ENCODE peak calls at places on chromosomes 16 and 17, in four cellular contexts. C is SK-N-SH, K is HepG2, G is GM12878. F is an unnamed sample.
A peak's percentile ranks its signal among the peaks of the same experiment; 100 is the strongest.

GRCh38 chr16:3961449-3961849 is 80.9 kb upstream of the CREBBP start:
- DNase-seq in G (no peak), C (no peak), K (peak; percentile 65), F (no peak)

GRCh38 chr16:89061086-89061485 is 32.6 kb upstream of the ACSF3 start:
- DNase-seq in C (no peak), G (no peak), K (no peak), F (no peak)

GRCh38 chr16:75486014-75486404 is 9.2 kb downstream of the CHST6 start:
- DNase-seq in K (no peak), G (no peak), C (no peak), F (no peak)

GRCh38 chr17:42050360-42051012 is at the start of gene C17orf113:
- DNase-seq in K (peak; percentile 51), C (peak; percentile 94), G (no peak), F (peak; percentile 74)

GRCh38 chr16:19165101-19165500 is 2.9 kb upstream of the SYT17 start:
- DNase-seq in G (no peak), C (no peak), K (no peak), F (no peak)

GRCh38 chr17:44014437-44015172 is at the start of gene TMEM101:
- DNase-seq in C (peak; percentile 93), K (peak; percentile 92), G (peak; percentile 74), F (peak; percentile 95)

GRCh38 chr16:15897834-15898254 is 9.4 kb upstream of the CEP20 start:
- DNase-seq in C (no peak), K (no peak), G (peak; percentile 76), F (peak; percentile 56)

GRCh38 chr16:12569061-12569460 is 234.6 kb downstream of the CPPED1 start:
- DNase-seq in C (no peak), G (no peak), K (no peak), F (no peak)

GRCh38 chr17:5584383-5584951 is at the start of gene NLRP1:
- DNase-seq in C (peak; percentile 35), K (peak; percentile 20), G (peak; percentile 84), F (peak; percentile 88)

GRCh38 chr16:56789360-56789759 is 59.4 kb downstream of the NUP93 start:
- DNase-seq in C (peak; percentile 42), G (no peak), K (peak; percentile 69), F (no peak)

GRCh38 chr17:43380307-43380706 is 18.5 kb upstream of the ARL4D start:
- DNase-seq in C (no peak), K (no peak), G (no peak), F (no peak)

GRCh38 chr16:13436641-13437423 is 483.1 kb upstream of the ERCC4 start:
- DNase-seq in K (peak; percentile 66), G (peak; percentile 86), C (no peak), F (no peak)

GRCh38 chr17:51611585-51611984 is 351.2 kb downstream of the UTP18 start:
- DNase-seq in G (no peak), K (no peak), C (peak; percentile 40), F (no peak)

GRCh38 chr17:6713130-6713917 is at the start of gene SLC13A5:
- DNase-seq in G (no peak), K (peak; percentile 87), C (peak; percentile 32), F (no peak)

GRCh38 chr17:76132574-76133338 is 8.3 kb downstream of the FOXJ1 start:
- DNase-seq in K (peak; percentile 79), C (no peak), G (no peak), F (no peak)

GRCh38 chr16:84460406-84461028 is 43.9 kb downstream of the MEAK7 start:
- DNase-seq in K (no peak), G (no peak), C (no peak), F (no peak)

GRCh38 chr16:65509172-65509571 is 387.3 kb upstream of the CDH11 start:
- DNase-seq in C (no peak), K (no peak), G (no peak), F (no peak)

GRCh38 chr17:78374631-78375274 is 3.7 kb upstream of the PGS1 start:
- DNase-seq in G (no peak), C (no peak), K (no peak), F (no peak)

GRCh38 chr17:74744349-74744713 is 4.1 kb upstream of the NHERF1 start:
- DNase-seq in G (no peak), K (no peak), C (no peak), F (no peak)

GRCh38 chr16:58652741-58653140 is 23.1 kb upstream of the CNOT1 start:
- DNase-seq in G (no peak), C (peak; percentile 77), K (peak; percentile 57), F (no peak)

GRCh38 chr17:38617074-38617860 is 11.5 kb upstream of the SRCIN1 start:
- DNase-seq in C (no peak), K (no peak), G (no peak), F (no peak)

GRCh38 chr17:75511610-75512575 is 3.4 kb downstream of the CASKIN2 start:
- DNase-seq in C (no peak), K (peak; percentile 93), G (no peak), F (no peak)

GRCh38 chr16:19717319-19717718 is 708 bp downstream of the KNOP1 start:
- DNase-seq in K (no peak), C (no peak), G (no peak), F (no peak)

GRCh38 chr17:75153854-75154194 is 488 bp downstream of the JPT1 start:
- DNase-seq in C (no peak), K (no peak), G (no peak), F (no peak)

GRCh38 chr17:5234645-5235576 is at the start of gene SCIMP:
- DNase-seq in G (peak; percentile 82), K (no peak), C (no peak), F (no peak)

GRCh38 chr16:27427538-27427937 is 25.6 kb downstream of the IL21R start:
- DNase-seq in G (no peak), C (no peak), K (no peak), F (no peak)

DNA sequence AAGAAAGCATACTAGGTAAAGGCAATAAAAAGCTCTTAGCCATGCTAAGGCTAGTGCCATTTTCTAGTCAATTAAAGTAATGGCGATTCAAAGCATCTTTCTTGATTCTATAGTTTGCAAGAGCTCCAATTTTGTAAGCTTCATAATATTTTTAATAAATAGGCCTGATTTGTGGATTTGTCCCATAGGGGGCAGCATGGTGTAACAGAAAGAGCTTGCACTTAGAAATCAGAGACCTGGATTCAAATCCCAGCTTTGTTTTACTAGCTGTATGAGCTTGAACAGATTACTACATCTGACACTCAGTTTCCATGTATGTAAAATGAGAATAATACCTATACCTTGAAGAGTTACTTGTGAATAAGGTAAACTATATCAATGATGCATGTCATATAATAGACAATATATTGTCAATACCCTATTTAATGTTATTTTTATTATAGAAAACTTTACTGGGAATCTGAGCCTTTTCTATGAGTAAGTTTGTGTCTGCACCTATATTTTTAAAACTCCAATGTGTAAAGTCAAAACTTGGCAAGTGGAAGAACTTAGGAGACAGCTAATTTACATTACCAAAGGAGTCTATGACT is 93.6 kb upstream of the NOG start:
- DNase-seq in C (no peak), G (no peak), K (peak; percentile 24), F (no peak)
- TF ChIP-seq TAF1 in C (no peak), G (no peak), K (no peak), F (no peak)

GRCh38 chr16:48542020-48542473 is 67.9 kb downstream of the N4BP1 start:
- DNase-seq in C (peak; percentile 78), K (no peak), G (no peak), F (no peak)
- TF ChIP-seq TAF1 in C (no peak), K (no peak), G (no peak), F (no peak)

DNA sequence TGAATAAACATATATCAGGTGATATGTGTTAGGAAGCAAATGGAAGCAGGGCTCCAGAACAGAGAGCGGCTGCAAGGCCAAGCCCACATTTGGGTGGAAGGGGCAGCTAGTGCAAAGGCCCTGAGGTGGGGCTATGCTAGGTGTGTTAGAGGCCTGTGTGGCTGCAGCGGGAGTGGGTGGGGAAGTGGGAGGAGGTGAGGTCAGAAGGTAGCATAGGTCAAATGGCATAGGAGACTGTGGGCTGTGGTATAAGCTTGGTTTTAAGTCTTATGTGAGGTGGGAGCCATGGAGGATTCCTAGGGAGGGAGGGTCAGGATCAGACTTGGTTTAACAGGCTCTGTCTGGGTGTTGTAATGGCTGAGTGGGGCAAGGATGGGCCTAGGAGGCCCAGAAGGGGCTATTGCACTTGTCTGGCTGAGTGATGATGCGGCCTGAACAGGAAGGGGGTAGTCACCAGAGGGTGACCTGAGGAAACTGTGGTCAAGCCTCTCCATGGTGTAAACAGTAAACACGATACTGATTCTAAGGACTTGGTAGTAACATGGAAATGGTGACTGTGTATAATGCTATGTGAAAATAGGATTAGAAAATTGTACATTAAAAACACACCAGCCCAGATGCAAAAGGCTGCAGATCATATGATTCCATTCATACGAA is 31.1 kb downstream of the RAI1 start:
- DNase-seq in C (no peak), K (no peak), G (peak; percentile 68), F (peak; percentile 61)
- TF ChIP-seq TAF1 in C (no peak), K (no peak), G (no peak), F (no peak)

GRCh38 chr17:50199651-50200446 is 1.6 kb downstream of the COL1A1 start:
- DNase-seq in C (peak; percentile 89), K (peak; percentile 64), G (no peak), F (peak; percentile 71)
- TF ChIP-seq TAF1 in C (peak; percentile 69), K (no peak), G (no peak), F (no peak)

GRCh38 chr16:86598607-86599318 is 20.4 kb downstream of the FOXL1 start:
- DNase-seq in C (no peak), K (no peak), G (no peak), F (no peak)
- TF ChIP-seq TAF1 in C (no peak), K (no peak), G (no peak), F (no peak)

DNA sequence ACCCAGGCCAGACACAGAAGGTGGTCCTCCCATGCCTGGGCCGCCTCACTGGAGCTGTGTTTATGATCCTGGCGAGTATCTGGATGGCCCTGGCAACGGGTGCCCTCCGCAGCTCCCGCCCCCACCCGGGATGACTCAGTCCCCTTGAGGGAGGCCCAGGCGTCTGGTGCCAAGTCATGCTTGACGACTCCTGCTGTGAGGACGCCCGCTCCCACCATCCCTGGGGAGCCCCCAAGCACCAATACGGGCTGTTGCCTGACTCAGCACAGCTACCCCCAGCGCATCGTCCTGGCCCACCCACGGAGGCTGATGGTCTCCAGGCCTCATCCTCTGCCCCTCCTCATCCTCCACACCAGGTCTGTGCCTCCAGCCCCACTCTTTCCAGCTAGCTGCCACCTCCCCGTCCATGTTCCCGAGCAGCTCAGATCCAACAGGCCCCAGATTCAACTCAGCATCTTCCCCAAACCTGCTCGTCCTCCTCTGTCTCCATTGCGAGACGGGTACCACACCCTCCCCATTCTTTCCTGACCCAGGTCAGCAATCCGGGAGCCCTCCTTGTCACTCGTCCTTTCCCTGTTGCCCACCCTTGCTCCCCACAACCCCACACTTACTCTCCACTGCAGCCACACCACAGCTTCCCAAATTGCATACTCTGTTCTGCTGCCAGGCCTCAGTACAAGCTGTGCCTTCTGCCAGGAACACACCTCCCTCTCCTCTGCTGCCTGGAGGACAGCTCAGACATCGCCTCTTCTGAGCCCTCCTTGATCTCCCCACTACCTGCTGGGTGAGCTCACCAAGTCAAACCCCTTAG is 2.6 kb downstream of the CAMKK1 start:
- DNase-seq in C (peak; percentile 83), G (no peak), K (no peak), F (no peak)
- TF ChIP-seq TAF1 in C (no peak), G (no peak), K (no peak), F (no peak)